ENCODE peak calls at places on chromosomes 7 and 10, in five cellular contexts. K is WERI-Rb-1, M is NT2/D1, O is neural progenitor cell, P is cardiac muscle cell. I is an unnamed sample.
A peak's percentile ranks its signal among the peaks of the same experiment; 100 is the strongest.

GRCh38 chr10:37747081-37747480 is 110.3 kb downstream of the ZNF248 start:
- DNase-seq in M (no peak), O (no peak), K (peak; percentile 50), P (no peak), I (no peak)

GRCh38 chr10:1526427-1527055 is 210.8 kb downstream of the ADARB2 start:
- DNase-seq in O (no peak), M (no peak), P (no peak), K (no peak), I (no peak)

GRCh38 chr7:127652333-127653248 is 597 bp downstream of the SND1 start:
- DNase-seq in M (no peak), O (no peak), P (no peak), K (no peak), I (no peak)

GRCh38 chr7:51543801-51544553 is 227.4 kb upstream of the COBL start:
- DNase-seq in K (no peak), P (no peak), M (peak; percentile 39), O (no peak), I (no peak)

GRCh38 chr10:102024799-102025198 is 31.2 kb downstream of the ARMH3 start:
- DNase-seq in M (no peak), O (no peak), P (no peak), K (no peak), I (no peak)

GRCh38 chr7:95481768-95482167 is 4.0 kb upstream of the ASB4 start:
- DNase-seq in O (no peak), P (no peak), M (no peak), K (no peak), I (no peak)

GRCh38 chr7:151553356-151553755 is 33.7 kb upstream of the RHEB start:
- DNase-seq in M (no peak), P (no peak), K (no peak), O (no peak), I (no peak)

GRCh38 chr10:122713091-122713885 is 13.6 kb upstream of the C10orf120 start:
- DNase-seq in K (no peak), P (no peak), O (no peak), M (no peak), I (no peak)

GRCh38 chr7:80763704-80764103 is 125.3 kb downstream of the CD36 start:
- DNase-seq in P (no peak), K (no peak), M (no peak), O (no peak), I (no peak)

GRCh38 chr10:75544381-75544780 is 113.0 kb downstream of the LRMDA start:
- DNase-seq in P (peak; percentile 4), K (no peak), O (no peak), M (no peak), I (no peak)

GRCh38 chr7:13467111-13467547 is 522.3 kb downstream of the ETV1 start:
- DNase-seq in K (no peak), O (peak; percentile 11), P (no peak), M (no peak), I (no peak)

GRCh38 chr7:94375713-94376112 is 19.0 kb upstream of the COL1A2 start:
- DNase-seq in O (no peak), K (peak; percentile 39), P (peak; percentile 14), M (no peak), I (no peak)

GRCh38 chr7:2523461-2523905 is 3.9 kb downstream of the LFNG start:
- DNase-seq in O (peak; percentile 81), P (no peak), K (no peak), M (no peak), I (no peak)

GRCh38 chr10:116470071-116470470 is 42.4 kb downstream of the PNLIPRP3 start:
- DNase-seq in M (no peak), K (no peak), P (no peak), O (no peak), I (no peak)

GRCh38 chr7:139341776-139342244 is 673 bp downstream of the FMC1 start:
- DNase-seq in O (no peak), P (no peak), M (no peak), K (no peak), I (no peak)

GRCh38 chr10:125159486-125159931 is 854 bp downstream of the CTBP2 start:
- DNase-seq in K (no peak), O (peak; percentile 71), M (no peak), P (peak; percentile 56), I (no peak)

GRCh38 chr7:2668401-2668800 is 19.6 kb upstream of the AMZ1 start:
- DNase-seq in M (no peak), P (no peak), K (no peak), O (no peak), I (no peak)

GRCh38 chr7:22589641-22590141 is 89.7 kb upstream of the STEAP1B start:
- DNase-seq in K (no peak), M (peak; percentile 58), P (no peak), O (peak; percentile 25), I (peak; percentile 69)

DNA sequence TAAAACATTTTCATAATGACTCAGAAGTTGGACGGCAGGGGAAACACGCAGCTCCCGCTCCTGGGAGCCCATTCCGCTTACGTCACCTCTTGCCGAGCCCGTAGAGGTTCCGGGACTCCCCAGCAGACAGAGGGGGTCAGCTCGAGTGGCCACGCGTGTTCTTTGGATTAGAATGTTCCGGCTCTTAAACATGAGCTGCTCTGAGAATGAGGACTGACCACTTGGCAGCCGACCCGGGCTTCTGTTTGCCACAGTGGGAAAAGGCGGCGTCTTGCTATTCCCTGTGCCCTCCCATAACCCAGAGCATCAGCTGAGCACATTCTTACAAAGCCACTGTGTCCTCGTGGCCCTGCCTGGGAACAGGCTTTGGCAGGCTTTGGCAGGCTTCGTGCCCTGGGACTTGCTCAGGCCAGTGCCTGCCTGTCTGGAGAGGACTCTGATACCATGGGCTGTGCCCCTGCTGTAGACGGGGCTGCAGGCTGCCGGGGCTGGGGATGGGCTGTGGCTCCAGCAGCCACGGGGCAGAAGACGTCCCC is 40.1 kb downstream of the PFKP start:
- DNase-seq in O (no peak), M (no peak), K (no peak), P (no peak), I (peak; percentile 81)
- H3K4me3 ChIP-seq in O (no peak overlapping the region), M (no peak overlapping the region), K (no peak overlapping the region), P (no peak overlapping the region), I (peak overlapping the region; percentile 3)

GRCh38 chr10:119672291-119672690 is 21.1 kb downstream of the BAG3 start:
- DNase-seq in M (no peak), P (no peak), O (no peak), K (no peak), I (no peak)
- H3K36me3 ChIP-seq in M (peaks cover 73% of the 10 kb centered on the region), P (peaks cover 55% of the 10 kb centered on the region), O (no peaks in the 10 kb centered on the region), K (no peaks in the 10 kb centered on the region), I (peaks cover 71% of the 10 kb centered on the region)

GRCh38 chr10:92238062-92238585 is 52.8 kb downstream of the CPEB3 start:
- DNase-seq in P (no peak), M (no peak), K (no peak), O (no peak), I (no peak)
- H3K4me3 ChIP-seq in P (peak overlapping the region; percentile 69), M (no peak overlapping the region), K (no peak overlapping the region), O (no peak overlapping the region), I (peak overlapping the region; percentile 81)

GRCh38 chr7:128959296-128959695 is 21.6 kb downstream of the IRF5 start:
- DNase-seq in M (no peak), K (no peak), O (no peak), P (no peak), I (no peak)

GRCh38 chr7:128961030-128961659 is 23.4 kb downstream of the IRF5 start:
- DNase-seq in O (no peak), P (no peak), K (no peak), M (no peak), I (no peak)

GRCh38 chr7:128962837-128963236 is 25.1 kb downstream of the IRF5 start:
- DNase-seq in M (no peak), O (no peak), P (no peak), K (no peak), I (no peak)

GRCh38 chr7:128957613-128958012 is 19.9 kb downstream of the IRF5 start:
- DNase-seq in M (no peak), K (no peak), P (no peak), O (no peak), I (no peak)

GRCh38 chr7:128963327-128963757 is 25.6 kb downstream of the IRF5 start:
- DNase-seq in P (no peak), M (no peak), O (no peak), K (no peak), I (no peak)
- H3K36me3 ChIP-seq in P (peaks cover 50% of the 10 kb centered on the region), M (peaks cover 44% of the 10 kb centered on the region), O (peaks cover 26% of the 10 kb centered on the region), K (peaks cover 70% of the 10 kb centered on the region), I (peaks cover 89% of the 10 kb centered on the region)

DNA sequence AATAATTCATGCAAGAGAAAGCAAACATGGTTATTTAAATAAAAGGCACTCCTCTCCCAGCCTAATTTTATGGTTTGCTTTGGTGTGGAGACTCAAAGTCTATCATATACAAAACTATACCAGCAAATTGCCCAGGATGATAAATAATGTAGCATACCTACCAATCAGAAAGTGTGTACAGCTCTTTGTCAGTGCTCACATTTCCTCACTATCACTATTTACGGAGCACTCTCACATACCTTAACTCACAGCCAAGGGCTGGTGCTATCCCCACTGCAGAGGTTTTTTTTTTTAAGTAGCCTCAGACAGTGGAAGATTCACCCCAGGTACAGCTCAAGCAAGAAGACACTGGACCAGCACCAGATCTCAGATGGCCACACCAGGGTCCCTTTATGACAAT is 2.5 kb downstream of the PDLIM1 start:
- DNase-seq in O (no peak), M (no peak), P (no peak), K (no peak), I (no peak)
- H3K4me3 ChIP-seq in O (no peak overlapping the region), M (no peak overlapping the region), P (peak overlapping the region; percentile 99), K (no peak overlapping the region), I (peak overlapping the region; percentile 96)

DNA sequence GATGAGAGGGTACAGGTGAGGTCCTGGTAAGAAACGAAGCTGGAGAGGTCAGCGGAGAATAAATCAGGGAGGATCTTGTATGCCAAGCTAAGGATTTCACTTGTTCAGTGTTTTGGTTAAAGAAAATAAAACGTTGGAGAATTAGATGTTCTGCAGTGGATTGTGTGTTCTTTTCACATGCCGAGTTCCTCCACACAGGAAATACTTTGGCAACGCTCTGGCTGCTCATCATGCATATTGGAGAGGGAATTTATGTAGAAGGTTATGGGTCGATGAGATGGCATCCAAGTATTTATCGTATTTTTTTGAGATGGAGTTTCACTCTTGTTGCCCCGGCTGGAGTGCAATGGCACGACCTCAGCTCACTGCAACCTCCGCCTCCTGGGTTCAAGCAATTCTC is 11.0 kb downstream of the RPS24 start:
- DNase-seq in O (no peak), K (no peak), M (no peak), P (no peak), I (no peak)
- H3K36me3 ChIP-seq in O (peaks cover 9% of the 10 kb centered on the region), K (peaks cover 43% of the 10 kb centered on the region), M (peaks cover 47% of the 10 kb centered on the region), P (peaks cover 14% of the 10 kb centered on the region), I (peaks cover 23% of the 10 kb centered on the region)

I was measured in left ventricle myocardium inferior.